ENCODE peak calls at places on chromosome X, in eight cellular contexts. E is heart right ventricle; J is CD8-positive, alpha-beta T cell; G is left lung; B is HCT116; A is HepG2; C is fibroblast of lung; S is lower lobe of right lung. V is an unnamed sample.

GRCh38 chrX:153641575-153642312 is 5.3 kb upstream of the DUSP9 start:
- DNase-seq in E (no peak), J (no peak), G (no peak), B (no peak), A (peak), C (no peak), S (no peak), V (no peak)

GRCh38 chrX:48761674-48762471 is at the start of gene GLOD5:
- DNase-seq in E (no peak), J (no peak), G (peak), B (peak), A (peak), C (peak), S (peak), V (peak)

GRCh38 chrX:109974906-109975655 is 27.8 kb upstream of the TMEM164 start:
- DNase-seq in E (no peak), J (no peak), G (no peak), B (no peak), A (no peak), C (peak), S (no peak), V (no peak)

GRCh38 chrX:6226053-6226645 is 2.5 kb downstream of the NLGN4X start:
- DNase-seq in E (no peak), J (no peak), G (peak), B (no peak), A (no peak), C (peak), S (no peak), V (no peak)

GRCh38 chrX:44451056-44451455 is 91.6 kb downstream of the FUNDC1 start:
- DNase-seq in E (no peak), J (no peak), G (no peak), B (no peak), A (no peak), C (no peak), S (no peak), V (no peak)

GRCh38 chrX:107507093-107507743 is 57.8 kb downstream of the FRMPD3 start:
- DNase-seq in E (no peak), J (no peak), G (no peak), B (no peak), A (no peak), C (no peak), S (no peak), V (no peak)

GRCh38 chrX:21798677-21799219 is 40.7 kb upstream of the MBTPS2 start:
- DNase-seq in E (no peak), J (no peak), G (no peak), B (peak), A (peak), C (peak), S (no peak), V (no peak)

GRCh38 chrX:112473654-112474053 is 206.1 kb downstream of the LHFPL1 start:
- DNase-seq in E (no peak), J (no peak), G (no peak), B (no peak), A (no peak), C (no peak), S (no peak), V (no peak)

GRCh38 chrX:107935664-107936433 is 46.3 kb downstream of the TEX13B start:
- DNase-seq in E (no peak), J (no peak), G (no peak), B (no peak), A (no peak), C (peak), S (no peak), V (no peak)

GRCh38 chrX:96761566-96761965 is 76.9 kb downstream of the DIAPH2 start:
- DNase-seq in E (no peak), J (no peak), G (no peak), B (no peak), A (no peak), C (no peak), S (no peak), V (no peak)

GRCh38 chrX:3815896-3816664 is 102.6 kb upstream of the PRKX start:
- DNase-seq in E (peak), J (peak), G (peak), B (peak), A (peak), C (peak), S (peak), V (peak)

GRCh38 chrX:3807906-3808305 is 94.5 kb upstream of the PRKX start:
- DNase-seq in E (no peak), J (no peak), G (no peak), B (no peak), A (no peak), C (no peak), S (no peak), V (no peak)

GRCh38 chrX:3806630-3807029 is 93.2 kb upstream of the PRKX start:
- DNase-seq in E (no peak), J (no peak), G (no peak), B (no peak), A (no peak), C (no peak), S (no peak), V (no peak)

GRCh38 chrX:3811331-3812311 is 98.2 kb upstream of the PRKX start:
- DNase-seq in E (no peak), J (peak), G (no peak), B (peak), A (peak), C (peak), S (no peak), V (peak)
- TF ChIP-seq CTCF in E (peak), J (peak), G (peak), B (peak), A (peak), C (peak), S (peak), V (peak)

DNA sequence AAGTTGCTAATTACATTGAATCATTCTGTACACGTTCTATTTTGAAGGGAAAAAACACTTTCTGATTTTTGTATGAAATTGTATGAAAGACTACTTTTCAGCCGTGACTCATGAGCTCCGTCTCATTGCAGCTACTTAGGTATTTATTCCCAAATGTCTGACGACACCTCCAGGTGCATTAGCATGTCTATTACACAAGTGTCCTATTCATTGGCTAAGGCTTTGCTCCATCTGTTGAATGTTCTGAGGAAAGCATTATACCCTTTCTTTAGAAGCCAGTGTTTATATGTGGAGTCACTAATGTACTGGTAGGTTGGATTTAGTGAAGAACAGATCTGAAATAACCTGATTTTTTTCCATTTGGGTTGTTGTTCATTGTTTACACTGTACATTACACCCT is 51.8 kb downstream of the MAP7D3 start:
- DNase-seq in E (no peak), J (no peak), G (no peak), B (no peak), A (no peak), C (peak), S (no peak), V (no peak)
- H3K4me3 ChIP-seq in E (no peak), J (no peak), G (no peak), B (no peak), A (no peak), C (no peak), S (no peak), V (no peak)

DNA sequence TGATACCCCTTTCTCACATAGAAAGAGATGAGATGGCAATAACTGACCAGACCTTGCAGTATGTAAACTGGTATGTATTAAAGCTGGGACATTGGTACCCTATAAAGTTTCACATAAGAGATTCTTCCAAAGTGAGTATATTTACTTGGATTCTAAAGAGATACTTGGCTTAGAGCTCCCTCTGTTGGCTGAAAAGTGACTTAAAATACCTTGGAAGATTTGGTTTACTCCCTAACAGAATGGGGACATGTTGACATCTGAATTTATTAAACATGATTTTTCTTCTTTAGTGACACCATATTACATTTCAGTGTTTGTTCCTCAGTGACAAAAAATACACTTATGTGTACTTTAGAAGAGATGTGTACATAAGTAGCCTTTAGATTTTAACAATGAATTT is 47.9 kb upstream of the RGN start:
- DNase-seq in E (no peak), J (peak), G (no peak), B (peak), A (peak), C (peak), S (no peak), V (peak)
- TF ChIP-seq CTCF in E (peak), J (peak), G (peak), B (peak), A (peak), C (peak), S (peak), V (peak)

GRCh38 chrX:10245901-10246696 is 89.3 kb downstream of the CLCN4 start:
- DNase-seq in E (no peak), J (no peak), G (no peak), B (no peak), A (no peak), C (no peak), S (no peak), V (no peak)
- H3K4me3 ChIP-seq in E (no peak), J (no peak), G (no peak), B (no peak), A (no peak), C (no peak), S (no peak), V (no peak)

GRCh38 chrX:71912156-71912555 is 1.5 kb downstream of the NHSL2 start:
- DNase-seq in E (no peak), J (no peak), G (no peak), B (no peak), A (no peak), C (no peak), S (no peak), V (no peak)

GRCh38 chrX:71911023-71911730 is 532 bp downstream of the NHSL2 start:
- DNase-seq in E (peak), J (peak), G (peak), B (no peak), A (no peak), C (peak), S (no peak), V (peak)

GRCh38 chrX:71911731-71912050 is 1.0 kb downstream of the NHSL2 start:
- DNase-seq in E (no peak), J (no peak), G (no peak), B (no peak), A (no peak), C (peak), S (no peak), V (peak)

GRCh38 chrX:71909956-71910355 is 689 bp upstream of the NHSL2 start:
- DNase-seq in E (peak), J (no peak), G (no peak), B (no peak), A (no peak), C (peak), S (no peak), V (no peak)

GRCh38 chrX:71910526-71911022 is at the start of gene NHSL2:
- DNase-seq in E (peak), J (no peak), G (no peak), B (no peak), A (no peak), C (peak), S (peak), V (peak)
- TF ChIP-seq CTCF in E (no peak), J (no peak), G (no peak), B (no peak), A (no peak), C (no peak), S (no peak), V (no peak)